ENCODE peak calls at places on chromosomes 13 and 19, in seven cellular contexts. V is H1, Y is IMR-90, H is H9, J is trophoblast cell, U is neuronal stem cell, G is mesenchymal stem cell. M is an unnamed sample.

GRCh38 chr19:3062165-3063105 is at the start of gene TLE5:
- DNase-seq in V (peak), H (no peak), Y (no peak), G (no peak), U (no peak), J (peak), M (peak)

GRCh38 chr13:74246398-74246975 is 112.3 kb upstream of the KLF12 start:
- DNase-seq in U (no peak), Y (peak), J (no peak), G (no peak), H (no peak), V (no peak), M (no peak)

GRCh38 chr13:39637890-39638289 is 17.6 kb upstream of the COG6 start:
- DNase-seq in H (no peak), Y (no peak), G (no peak), J (no peak), V (no peak), U (no peak), M (no peak)

GRCh38 chr13:90868321-90868920 is 479.1 kb upstream of the MIR17HG start:
- DNase-seq in Y (peak), H (no peak), G (peak), J (no peak), V (no peak), U (peak), M (peak)

GRCh38 chr13:29925457-29925856 is 75.0 kb upstream of the UBL3 start:
- DNase-seq in G (peak), Y (peak), H (no peak), V (no peak), U (no peak), J (peak), M (no peak)

GRCh38 chr13:52454459-52454824 is 836 bp upstream of the CKAP2 start:
- DNase-seq in U (no peak), Y (peak), G (peak), V (no peak), J (no peak), H (peak), M (peak)

GRCh38 chr19:3548594-3548993 is 8.8 kb downstream of the MFSD12 start:
- DNase-seq in H (no peak), Y (no peak), U (no peak), J (no peak), V (no peak), G (no peak), M (no peak)

GRCh38 chr13:41408061-41408460 is 49.3 kb upstream of the RGCC start:
- DNase-seq in H (no peak), J (no peak), V (no peak), Y (no peak), U (no peak), G (no peak), M (no peak)

GRCh38 chr19:16435238-16435911 is 36.4 kb downstream of the EPS15L1 start:
- DNase-seq in G (peak), U (no peak), Y (peak), V (no peak), J (no peak), H (no peak), M (peak)

GRCh38 chr19:33815410-33816340 is 19.0 kb downstream of the KCTD15 start:
- DNase-seq in J (no peak), H (no peak), U (no peak), Y (peak), G (peak), V (no peak), M (no peak)

GRCh38 chr13:20550799-20551198 is 16.2 kb upstream of the IFT88 start:
- DNase-seq in G (no peak), U (no peak), V (no peak), H (no peak), Y (no peak), J (no peak), M (no peak)

GRCh38 chr19:40716655-40717324 is at the start of the genes COQ8B and ITPKC:
- DNase-seq in Y (peak), H (peak), V (peak), U (peak), G (peak), J (peak), M (peak)

GRCh38 chr19:13149628-13150186 is 468 bp downstream of the STX10 start:
- DNase-seq in Y (no peak), H (peak), V (peak), G (peak), J (no peak), U (peak), M (no peak)

GRCh38 chr13:22517544-22517943 is 663.2 kb upstream of the SGCG start:
- DNase-seq in G (peak), H (no peak), Y (no peak), U (no peak), V (no peak), J (no peak), M (peak)

GRCh38 chr19:20928371-20928770 is 5.3 kb downstream of the ZNF85 start:
- DNase-seq in Y (peak), H (no peak), U (no peak), G (no peak), V (peak), J (no peak), M (no peak)

GRCh38 chr13:22041741-22042140 is 370.9 kb downstream of the FGF9 start:
- DNase-seq in H (no peak), V (no peak), J (no peak), Y (no peak), U (no peak), G (no peak), M (no peak)

GRCh38 chr19:790971-791604 is 6.2 kb upstream of the PTBP1 start:
- DNase-seq in U (no peak), V (no peak), J (no peak), Y (no peak), G (no peak), H (no peak), M (no peak)

GRCh38 chr13:22169473-22169872 is 498.6 kb downstream of the FGF9 start:
- DNase-seq in J (no peak), V (no peak), Y (no peak), U (no peak), H (no peak), G (no peak), M (peak)

GRCh38 chr13:38543561-38543960 is 143.3 kb upstream of the FREM2 start:
- DNase-seq in Y (no peak), H (no peak), U (no peak), G (no peak), V (no peak), J (no peak), M (no peak)

GRCh38 chr19:38452430-38453366 is 19.2 kb downstream of the RYR1 start:
- DNase-seq in G (no peak), H (peak), V (peak), J (no peak), U (no peak), Y (no peak), M (peak)

GRCh38 chr13:33236021-33236420 is 49.5 kb downstream of the STARD13 start:
- DNase-seq in J (no peak), G (no peak), H (no peak), U (no peak), Y (peak), V (no peak), M (no peak)

GRCh38 chr13:28817204-28817603 is 2.9 kb upstream of the MTUS2 start:
- DNase-seq in U (no peak), H (peak), G (no peak), Y (no peak), V (no peak), J (no peak), M (peak)

GRCh38 chr19:3544742-3545668 is 6.0 kb downstream of the TEKTIP1 start:
- DNase-seq in V (peak), J (peak), U (peak), Y (peak), G (peak), H (peak), M (peak)

GRCh38 chr19:30149300-30149699 is 207.3 kb downstream of the URI1 start:
- DNase-seq in J (no peak), U (no peak), H (no peak), Y (no peak), V (no peak), G (no peak), M (peak)

GRCh38 chr13:60617863-60618733 is 221.1 kb downstream of the TDRD3 start:
- DNase-seq in U (no peak), V (peak), H (peak), J (no peak), G (peak), Y (peak), M (peak)

GRCh38 chr13:33940898-33941297 is 122.9 kb downstream of the RFC3 start:
- DNase-seq in U (peak), H (peak), Y (peak), G (peak), V (no peak), J (peak), M (peak)

GRCh38 chr19:8316351-8317125 is 4.6 kb downstream of the NDUFA7 start:
- DNase-seq in U (no peak), J (no peak), H (no peak), Y (no peak), V (no peak), G (no peak), M (no peak)

GRCh38 chr13:76968041-76968440 is 19.7 kb downstream of the ACOD1 start:
- DNase-seq in H (no peak), J (peak), G (no peak), U (no peak), Y (no peak), V (no peak), M (peak)

GRCh38 chr19:3857449-3858003 is 11.3 kb downstream of the ZFR2 start:
- DNase-seq in G (no peak), J (no peak), H (no peak), V (no peak), Y (no peak), U (no peak), M (no peak)

GRCh38 chr13:25771208-25771607 is 280.6 kb downstream of the SHISA2 start:
- DNase-seq in H (no peak), U (no peak), J (peak), V (no peak), Y (no peak), G (peak), M (no peak)

GRCh38 chr13:29858667-29859066 is 8.2 kb upstream of the UBL3 start:
- DNase-seq in H (no peak), Y (peak), G (no peak), U (no peak), V (no peak), J (peak), M (no peak)

GRCh38 chr13:79723462-79724116 is 242.6 kb downstream of the NDFIP2 start:
- DNase-seq in J (no peak), G (no peak), V (no peak), Y (no peak), H (no peak), U (no peak), M (no peak)

GRCh38 chr13:75135325-75135825 is 346.6 kb downstream of the TBC1D4 start:
- DNase-seq in H (no peak), Y (peak), J (no peak), V (no peak), G (peak), U (no peak), M (peak)

DNA sequence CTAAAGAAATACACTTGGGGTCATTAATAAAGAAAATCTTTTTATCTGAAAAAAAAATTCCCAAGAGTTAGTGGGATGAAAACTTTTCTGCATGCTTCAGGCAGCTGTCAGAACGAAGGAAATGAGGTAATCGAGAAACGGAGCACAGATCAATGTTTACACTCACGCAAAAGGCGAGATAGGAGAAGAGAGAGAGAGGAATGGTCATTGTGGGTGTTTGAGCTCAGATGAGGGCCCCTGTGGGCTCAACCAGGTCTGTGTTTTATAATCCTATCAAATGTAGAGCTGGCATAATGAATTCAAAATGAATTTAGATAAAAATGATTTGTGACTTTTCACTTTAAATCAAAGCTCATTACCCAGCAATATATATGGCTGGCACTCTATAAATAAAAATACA is 6.3 kb upstream of the RXFP2 start:
- DNase-seq in U (no peak), G (peak), V (no peak), Y (peak), J (no peak), H (no peak), M (peak)
- H3K4me2 ChIP-seq in U (no peak), G (no peak), V (no peak), Y (peak), J (no peak), H (no peak), M (no peak)

GRCh38 chr13:111656439-111656838 is 336.0 kb downstream of the TEX29 start:
- DNase-seq in H (peak), J (no peak), V (no peak), G (no peak), U (no peak), Y (no peak), M (no peak)
- H2AK5ac ChIP-seq in H (no peak), J (no peak), V (no peak), G (no peak), U (peak), Y (no peak), M (no peak)

DNA sequence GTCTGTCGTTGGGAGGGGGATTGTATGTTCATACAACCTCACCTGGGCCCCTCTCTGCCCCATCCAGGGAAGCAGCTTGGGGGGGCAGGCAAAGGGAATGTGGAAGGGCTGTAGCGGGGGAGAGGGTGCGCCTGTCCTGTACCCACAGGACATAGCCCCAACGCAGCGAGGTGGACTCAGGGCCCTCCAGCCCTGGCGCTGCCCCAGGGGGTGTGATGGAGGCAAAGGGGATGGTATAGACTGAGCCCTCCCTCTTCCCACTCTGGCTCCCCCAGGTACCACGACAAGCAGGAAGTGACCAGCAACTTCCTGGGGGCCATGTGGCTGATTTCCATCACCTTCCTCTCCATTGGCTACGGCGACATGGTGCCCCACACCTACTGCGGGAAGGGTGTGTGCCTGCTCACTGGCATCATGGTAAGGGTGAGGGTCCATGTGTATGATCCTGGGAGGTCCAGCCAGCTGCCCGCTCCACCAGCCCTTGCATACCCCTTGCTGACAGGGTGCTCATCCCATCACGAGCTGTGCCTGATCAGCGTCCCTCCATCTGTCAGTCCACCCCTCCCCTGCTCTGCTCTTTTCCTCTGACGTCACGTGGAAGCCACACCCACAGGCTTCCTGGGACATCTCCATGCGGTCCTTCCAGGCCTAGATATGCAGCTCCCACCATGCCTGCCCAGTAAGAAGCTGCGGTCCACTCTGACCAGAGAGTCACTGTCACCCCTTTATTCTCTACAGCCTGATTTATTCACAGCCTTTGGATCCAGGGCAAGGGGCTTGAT is 18.3 kb downstream of the KCNN1 start:
- DNase-seq in H (no peak), U (no peak), G (no peak), V (no peak), J (no peak), Y (no peak), M (peak)
- H3K4me2 ChIP-seq in H (no peak), U (no peak), G (no peak), V (no peak), J (no peak), Y (no peak), M (no peak)

DNA sequence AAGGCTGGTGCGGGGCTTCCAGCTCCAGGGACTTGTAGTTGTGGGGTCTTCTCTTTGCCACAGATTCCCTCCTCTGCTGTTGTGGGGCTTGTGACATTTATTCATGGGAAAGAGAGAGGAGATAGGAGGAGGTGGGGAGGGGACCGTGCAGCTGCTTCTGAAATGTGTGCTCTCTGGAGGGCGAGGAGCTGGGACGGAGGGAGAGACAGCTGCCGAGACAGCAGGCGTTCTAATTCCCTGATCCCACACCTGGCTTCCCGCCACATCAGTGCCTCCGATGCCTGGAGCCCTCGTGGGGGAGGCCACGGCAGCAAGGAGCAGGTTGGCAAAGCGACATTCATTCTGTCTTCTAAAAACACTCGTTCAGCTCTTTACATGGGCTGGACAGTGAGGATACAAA is 164.4 kb downstream of the USP12 start:
- DNase-seq in U (no peak), G (no peak), H (no peak), V (no peak), J (no peak), Y (no peak), M (no peak)
- H2AK5ac ChIP-seq in U (no peak), G (no peak), H (no peak), V (no peak), J (no peak), Y (no peak), M (no peak)

GRCh38 chr13:102830646-102831045 is 15.2 kb upstream of the ERCC5 start:
- DNase-seq in U (no peak), H (peak), G (no peak), Y (no peak), V (no peak), J (no peak), M (no peak)

GRCh38 chr13:102825400-102825799 is 20.4 kb upstream of the ERCC5 start:
- DNase-seq in G (no peak), J (no peak), U (no peak), Y (no peak), H (peak), V (no peak), M (peak)

DNA sequence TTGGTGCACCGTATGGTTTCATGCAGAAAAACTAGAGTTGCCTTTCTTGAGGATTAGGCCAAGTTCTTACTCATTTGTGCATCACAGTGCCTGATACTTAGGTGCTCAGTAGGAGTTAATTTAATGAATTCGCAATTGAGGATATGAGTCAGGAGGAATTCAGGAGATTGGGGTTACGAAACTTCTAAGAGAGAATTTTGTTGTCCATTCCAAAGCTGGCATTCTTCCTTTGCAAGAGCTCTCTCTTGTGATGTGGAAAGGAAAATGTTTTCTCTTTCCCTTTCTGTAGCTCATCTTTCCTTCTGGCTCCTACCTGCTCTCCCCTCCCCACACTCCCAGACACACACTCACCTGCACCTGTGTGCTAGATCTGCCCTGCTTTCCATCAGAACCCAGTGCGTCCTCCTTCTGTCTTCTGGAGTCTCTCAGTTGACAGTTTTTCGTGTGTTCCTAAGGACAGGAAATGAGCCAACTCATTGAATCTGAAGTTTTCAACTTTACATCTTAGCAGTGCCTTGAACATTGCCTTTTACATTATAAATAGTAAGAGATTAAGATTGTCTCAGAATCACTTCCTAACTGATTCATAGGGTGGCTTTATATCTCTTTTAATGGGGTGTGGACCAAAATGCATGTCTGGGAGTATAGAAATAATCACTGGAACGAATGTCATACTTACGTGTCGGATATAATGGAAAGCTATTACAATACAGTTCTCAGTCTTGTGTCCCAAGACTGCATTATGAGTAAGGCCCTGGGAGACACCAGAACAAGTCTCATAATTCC is 19.7 kb upstream of the ERCC5 start:
- DNase-seq in H (no peak), J (no peak), U (no peak), G (peak), V (no peak), Y (peak), M (peak)
- H3K4me2 ChIP-seq in H (no peak), J (no peak), U (no peak), G (no peak), V (peak), Y (peak), M (no peak)

GRCh38 chr19:6719992-6720368 is 470 bp downstream of the C3 start:
- DNase-seq in V (no peak), Y (no peak), U (no peak), H (no peak), G (no peak), J (no peak), M (no peak)
- H2AK5ac ChIP-seq in V (no peak), Y (no peak), U (no peak), H (no peak), G (no peak), J (no peak), M (no peak)

DNA sequence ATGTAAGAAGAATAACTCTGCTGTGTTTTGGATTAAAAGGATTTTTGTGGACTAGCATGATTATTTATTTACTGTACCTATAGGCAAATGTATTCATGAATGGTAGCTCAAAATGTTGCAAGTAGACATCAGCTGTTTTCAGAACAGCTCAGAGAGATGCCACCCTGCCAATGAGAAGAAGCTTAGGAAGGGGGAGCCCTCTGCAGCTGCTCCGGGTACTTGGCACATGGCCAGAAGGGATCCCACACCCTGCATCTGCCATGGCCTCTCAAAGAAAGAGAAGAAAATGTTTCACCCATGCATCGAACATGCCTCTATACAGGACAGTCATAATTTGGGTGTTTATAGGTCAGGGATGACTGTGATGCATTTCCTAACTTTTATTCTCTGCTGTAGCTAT is 30.5 kb upstream of the MBNL2 start:
- DNase-seq in J (no peak), H (no peak), G (no peak), V (no peak), Y (no peak), U (no peak), M (no peak)
- H3K4me2 ChIP-seq in J (no peak), H (no peak), G (no peak), V (no peak), Y (no peak), U (no peak), M (no peak)

DNA sequence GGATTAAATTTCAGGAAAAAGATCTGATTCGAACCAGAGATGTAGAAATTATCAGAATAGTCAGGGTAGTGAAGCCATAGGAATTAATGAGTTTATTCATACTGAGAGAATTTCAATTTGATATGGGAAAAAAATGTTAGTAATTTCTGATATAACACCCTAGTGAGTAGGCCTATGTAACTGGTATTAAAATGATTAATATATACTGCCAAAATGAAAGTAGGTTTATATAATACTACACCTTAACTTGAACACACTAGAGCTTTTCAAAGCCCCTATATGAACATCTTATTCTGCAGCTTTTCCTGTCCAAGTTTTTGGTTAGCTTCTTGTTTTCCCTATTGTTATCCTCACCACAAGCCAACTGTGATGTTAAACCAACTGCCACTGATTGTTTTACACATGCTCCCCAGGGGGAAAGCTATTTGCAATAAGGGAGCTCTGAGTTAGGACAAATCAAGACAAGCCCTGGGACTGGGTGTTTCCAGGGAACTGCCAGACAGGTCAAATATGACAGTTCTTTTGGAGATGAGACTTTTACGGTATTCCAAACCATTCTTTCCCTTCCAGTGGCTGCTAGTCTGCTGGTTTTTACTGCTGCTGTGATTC is 45.3 kb downstream of the FNDC3A start:
- DNase-seq in G (no peak), H (peak), U (no peak), J (no peak), V (no peak), Y (no peak), M (peak)
- H2AK5ac ChIP-seq in G (no peak), H (no peak), U (no peak), J (no peak), V (no peak), Y (no peak), M (no peak)